ENCODE peak calls at places on chromosomes 11 and 22, in seven cellular contexts. One of them, this sample, is unnamed.

GRCh38 chr22:42752230-42752746 is 31.6 kb upstream of the A4GALT start:
- DNase-seq in H7: no peak
- DNase-seq in heart left ventricle: no peak
- DNase-seq in uterus: no peak
- DNase-seq in bronchial epithelial cell: no peak
- DNase-seq in effector memory CD4-positive, alpha-beta T cell: no peak
- DNase-seq in transverse colon: no peak
- DNase-seq in this sample: peak; percentile 2

GRCh38 chr22:17781319-17782031 is 7.2 kb upstream of the BID start:
- DNase-seq in H7: no peak
- DNase-seq in heart left ventricle: peak; percentile 65
- DNase-seq in uterus: no peak
- DNase-seq in bronchial epithelial cell: peak; percentile 92
- DNase-seq in effector memory CD4-positive, alpha-beta T cell: peak; percentile 51
- DNase-seq in transverse colon: no peak
- DNase-seq in this sample: no peak

GRCh38 chr22:35333220-35333619 is 33.5 kb downstream of the TOM1 start:
- DNase-seq in H7: no peak
- DNase-seq in heart left ventricle: peak; percentile 15
- DNase-seq in uterus: no peak
- DNase-seq in bronchial epithelial cell: no peak
- DNase-seq in effector memory CD4-positive, alpha-beta T cell: no peak
- DNase-seq in transverse colon: no peak
- DNase-seq in this sample: no peak

GRCh38 chr22:36797988-36798670 is 18.7 kb downstream of the PVALB start:
- DNase-seq in H7: peak; percentile 61
- DNase-seq in heart left ventricle: no peak
- DNase-seq in uterus: no peak
- DNase-seq in bronchial epithelial cell: no peak
- DNase-seq in effector memory CD4-positive, alpha-beta T cell: no peak
- DNase-seq in transverse colon: no peak
- DNase-seq in this sample: peak; percentile 89

GRCh38 chr11:64239662-64240466 is 1.0 kb upstream of the FKBP2 start:
- DNase-seq in H7: no peak
- DNase-seq in heart left ventricle: no peak
- DNase-seq in uterus: no peak
- DNase-seq in bronchial epithelial cell: no peak
- DNase-seq in effector memory CD4-positive, alpha-beta T cell: no peak
- DNase-seq in transverse colon: no peak
- DNase-seq in this sample: no peak

GRCh38 chr22:42313804-42314581 is 43.5 kb upstream of the TCF20 start:
- DNase-seq in H7: peak; percentile 93
- DNase-seq in heart left ventricle: no peak
- DNase-seq in uterus: no peak
- DNase-seq in bronchial epithelial cell: peak; percentile 81
- DNase-seq in effector memory CD4-positive, alpha-beta T cell: no peak
- DNase-seq in transverse colon: peak; percentile 87
- DNase-seq in this sample: peak; percentile 91

GRCh38 chr22:26585104-26585790 is 4.7 kb downstream of the TPST2 start:
- DNase-seq in H7: no peak
- DNase-seq in heart left ventricle: peak; percentile 85
- DNase-seq in uterus: peak; percentile 32
- DNase-seq in bronchial epithelial cell: peak; percentile 56
- DNase-seq in effector memory CD4-positive, alpha-beta T cell: no peak
- DNase-seq in transverse colon: no peak
- DNase-seq in this sample: no peak

GRCh38 chr11:26187639-26188038 is 144.3 kb upstream of the ANO3 start:
- DNase-seq in H7: no peak
- DNase-seq in heart left ventricle: no peak
- DNase-seq in uterus: no peak
- DNase-seq in bronchial epithelial cell: peak; percentile 94
- DNase-seq in effector memory CD4-positive, alpha-beta T cell: no peak
- DNase-seq in transverse colon: no peak
- DNase-seq in this sample: no peak

GRCh38 chr11:37929100-37929649 is 1331.1 kb upstream of the RAG2 start:
- DNase-seq in H7: no peak
- DNase-seq in heart left ventricle: no peak
- DNase-seq in uterus: no peak
- DNase-seq in bronchial epithelial cell: no peak
- DNase-seq in effector memory CD4-positive, alpha-beta T cell: no peak
- DNase-seq in transverse colon: no peak
- DNase-seq in this sample: no peak

GRCh38 chr11:134997652-134998320 is 585.7 kb upstream of the B3GAT1 start:
- DNase-seq in H7: no peak
- DNase-seq in heart left ventricle: no peak
- DNase-seq in uterus: no peak
- DNase-seq in bronchial epithelial cell: no peak
- DNase-seq in effector memory CD4-positive, alpha-beta T cell: no peak
- DNase-seq in transverse colon: no peak
- DNase-seq in this sample: no peak

GRCh38 chr11:80083561-80083960 is 642.7 kb upstream of the TENM4 start:
- DNase-seq in H7: no peak
- DNase-seq in heart left ventricle: no peak
- DNase-seq in uterus: no peak
- DNase-seq in bronchial epithelial cell: peak; percentile 87
- DNase-seq in effector memory CD4-positive, alpha-beta T cell: no peak
- DNase-seq in transverse colon: peak; percentile 7
- DNase-seq in this sample: no peak

GRCh38 chr11:57482782-57483569 is 22.6 kb downstream of the RTN4RL2 start:
- DNase-seq in H7: peak; percentile 96
- DNase-seq in heart left ventricle: no peak
- DNase-seq in uterus: no peak
- DNase-seq in bronchial epithelial cell: no peak
- DNase-seq in effector memory CD4-positive, alpha-beta T cell: no peak
- DNase-seq in transverse colon: peak; percentile 35
- DNase-seq in this sample: peak; percentile 83

GRCh38 chr22:46673205-46673604 is 53.0 kb downstream of the GRAMD4 start:
- DNase-seq in H7: no peak
- DNase-seq in heart left ventricle: no peak
- DNase-seq in uterus: no peak
- DNase-seq in bronchial epithelial cell: no peak
- DNase-seq in effector memory CD4-positive, alpha-beta T cell: no peak
- DNase-seq in transverse colon: no peak
- DNase-seq in this sample: no peak

GRCh38 chr11:121613724-121614123 is 161.0 kb upstream of the SORL1-AS1 start:
- DNase-seq in H7: no peak
- DNase-seq in heart left ventricle: no peak
- DNase-seq in uterus: no peak
- DNase-seq in bronchial epithelial cell: no peak
- DNase-seq in effector memory CD4-positive, alpha-beta T cell: no peak
- DNase-seq in transverse colon: no peak
- DNase-seq in this sample: no peak

GRCh38 chr11:123509737-123510578 is 79.9 kb downstream of the GRAMD1B start:
- DNase-seq in H7: peak; percentile 81
- DNase-seq in heart left ventricle: no peak
- DNase-seq in uterus: no peak
- DNase-seq in bronchial epithelial cell: peak; percentile 59
- DNase-seq in effector memory CD4-positive, alpha-beta T cell: no peak
- DNase-seq in transverse colon: no peak
- DNase-seq in this sample: peak; percentile 85

GRCh38 chr22:22046370-22046769 is 63.8 kb upstream of the TOP3B start:
- DNase-seq in H7: no peak
- DNase-seq in heart left ventricle: no peak
- DNase-seq in uterus: no peak
- DNase-seq in bronchial epithelial cell: no peak
- DNase-seq in effector memory CD4-positive, alpha-beta T cell: no peak
- DNase-seq in transverse colon: no peak
- DNase-seq in this sample: no peak

GRCh38 chr11:72395993-72396392 is 38.3 kb downstream of the CLPB start:
- DNase-seq in H7: no peak
- DNase-seq in heart left ventricle: no peak
- DNase-seq in uterus: no peak
- DNase-seq in bronchial epithelial cell: no peak
- DNase-seq in effector memory CD4-positive, alpha-beta T cell: no peak
- DNase-seq in transverse colon: no peak
- DNase-seq in this sample: no peak

GRCh38 chr11:11977206-11977938 is 31.1 kb downstream of the DKK3 start:
- DNase-seq in H7: peak; percentile 51
- DNase-seq in heart left ventricle: peak; percentile 80
- DNase-seq in uterus: peak; percentile 87
- DNase-seq in bronchial epithelial cell: peak; percentile 86
- DNase-seq in effector memory CD4-positive, alpha-beta T cell: no peak
- DNase-seq in transverse colon: peak; percentile 63
- DNase-seq in this sample: no peak

DNA sequence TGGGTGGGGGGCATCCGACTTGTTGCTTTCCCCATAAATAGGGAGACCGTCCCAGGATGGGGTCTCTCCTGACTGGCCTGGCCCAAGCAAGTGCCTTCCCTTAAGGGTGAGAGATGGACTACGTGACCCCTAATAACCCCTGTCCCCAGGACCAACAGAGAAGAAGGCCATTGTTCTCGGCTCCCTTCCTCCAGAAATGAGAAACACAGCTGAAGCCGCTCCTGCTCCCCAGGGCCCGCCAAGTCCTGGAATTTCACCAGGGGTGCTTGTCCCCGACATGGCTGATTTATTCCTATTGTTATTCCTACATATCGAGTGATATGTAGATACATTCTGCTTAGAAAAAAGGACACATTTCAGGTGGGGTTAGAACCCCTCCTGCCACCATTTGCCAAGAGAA is 100.8 kb downstream of the TP53I11 start:
- DNase-seq in H7: no peak
- DNase-seq in heart left ventricle: no peak
- DNase-seq in uterus: no peak
- DNase-seq in bronchial epithelial cell: no peak
- DNase-seq in effector memory CD4-positive, alpha-beta T cell: no peak
- DNase-seq in transverse colon: no peak
- DNase-seq in this sample: no peak
- H3K27me3 ChIP-seq in H7: no peaks in the 10 kb centered on the region
- H3K27me3 ChIP-seq in heart left ventricle: no peaks in the 10 kb centered on the region
- H3K27me3 ChIP-seq in uterus: no peaks in the 10 kb centered on the region
- H3K27me3 ChIP-seq in bronchial epithelial cell: peaks cover 11% of the 10 kb centered on the region
- H3K27me3 ChIP-seq in effector memory CD4-positive, alpha-beta T cell: no peaks in the 10 kb centered on the region
- H3K27me3 ChIP-seq in transverse colon: no peaks in the 10 kb centered on the region
- H3K27me3 ChIP-seq in this sample: no peaks in the 10 kb centered on the region

DNA sequence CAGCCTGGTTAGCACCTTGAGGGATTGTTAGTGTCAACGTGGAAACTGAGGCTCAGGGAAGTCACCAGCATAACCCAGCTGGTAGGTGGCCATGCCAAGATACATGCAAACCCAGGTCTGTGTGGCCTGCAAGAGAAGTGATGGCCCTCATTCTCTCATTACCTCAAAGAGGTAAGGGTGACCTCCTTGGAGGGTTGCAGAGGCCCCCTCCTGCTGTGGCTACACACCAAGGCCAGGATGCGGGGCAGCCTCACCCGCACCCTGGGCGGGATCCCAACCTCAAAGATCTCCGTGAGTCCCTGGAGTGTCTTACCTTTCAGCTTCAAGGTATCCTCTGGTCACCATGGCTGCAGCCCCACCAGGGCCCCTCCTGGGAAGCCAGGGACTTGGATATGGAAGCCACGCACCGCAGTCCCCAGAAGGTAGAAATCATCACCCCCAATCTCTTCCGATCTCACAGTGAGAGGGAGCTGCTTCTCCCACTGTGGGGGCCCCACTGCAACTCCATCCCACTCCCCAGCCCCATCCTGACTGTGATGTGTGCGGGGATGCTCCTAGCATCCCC is 95.4 kb downstream of the MORC2 start:
- DNase-seq in H7: peak; percentile 35
- DNase-seq in heart left ventricle: no peak
- DNase-seq in uterus: no peak
- DNase-seq in bronchial epithelial cell: no peak
- DNase-seq in effector memory CD4-positive, alpha-beta T cell: no peak
- DNase-seq in transverse colon: peak; percentile 1
- DNase-seq in this sample: no peak
- H3K27me3 ChIP-seq in H7: no peaks in the 10 kb centered on the region
- H3K27me3 ChIP-seq in heart left ventricle: no peaks in the 10 kb centered on the region
- H3K27me3 ChIP-seq in uterus: no peaks in the 10 kb centered on the region
- H3K27me3 ChIP-seq in bronchial epithelial cell: no peaks in the 10 kb centered on the region
- H3K27me3 ChIP-seq in effector memory CD4-positive, alpha-beta T cell: no peaks in the 10 kb centered on the region
- H3K27me3 ChIP-seq in transverse colon: no peaks in the 10 kb centered on the region
- H3K27me3 ChIP-seq in this sample: no peaks in the 10 kb centered on the region

GRCh38 chr11:131656839-131657211 is 286.4 kb downstream of the NTM start:
- DNase-seq in H7: peak; percentile 69
- DNase-seq in heart left ventricle: no peak
- DNase-seq in uterus: no peak
- DNase-seq in bronchial epithelial cell: no peak
- DNase-seq in effector memory CD4-positive, alpha-beta T cell: no peak
- DNase-seq in transverse colon: no peak
- DNase-seq in this sample: peak; percentile 41
- H3K27me3 ChIP-seq in H7: no peaks in the 10 kb centered on the region
- H3K27me3 ChIP-seq in heart left ventricle: no peaks in the 10 kb centered on the region
- H3K27me3 ChIP-seq in uterus: no peaks in the 10 kb centered on the region
- H3K27me3 ChIP-seq in bronchial epithelial cell: no peaks in the 10 kb centered on the region
- H3K27me3 ChIP-seq in effector memory CD4-positive, alpha-beta T cell: no peaks in the 10 kb centered on the region
- H3K27me3 ChIP-seq in transverse colon: no peaks in the 10 kb centered on the region
- H3K27me3 ChIP-seq in this sample: no peaks in the 10 kb centered on the region

GRCh38 chr11:2217211-2218081 is 45.8 kb upstream of the TH start:
- DNase-seq in H7: peak; percentile 48
- DNase-seq in heart left ventricle: peak; percentile 62
- DNase-seq in uterus: no peak
- DNase-seq in bronchial epithelial cell: no peak
- DNase-seq in effector memory CD4-positive, alpha-beta T cell: no peak
- DNase-seq in transverse colon: no peak
- DNase-seq in this sample: no peak

GRCh38 chr11:2218234-2218633 is 46.6 kb upstream of the TH start:
- DNase-seq in H7: no peak
- DNase-seq in heart left ventricle: no peak
- DNase-seq in uterus: no peak
- DNase-seq in bronchial epithelial cell: no peak
- DNase-seq in effector memory CD4-positive, alpha-beta T cell: no peak
- DNase-seq in transverse colon: no peak
- DNase-seq in this sample: no peak

GRCh38 chr11:2221024-2221423 is 49.4 kb downstream of the ASCL2 start:
- DNase-seq in H7: no peak
- DNase-seq in heart left ventricle: no peak
- DNase-seq in uterus: no peak
- DNase-seq in bronchial epithelial cell: no peak
- DNase-seq in effector memory CD4-positive, alpha-beta T cell: no peak
- DNase-seq in transverse colon: no peak
- DNase-seq in this sample: no peak

GRCh38 chr11:2220173-2220771 is 48.7 kb upstream of the TH start:
- DNase-seq in H7: no peak
- DNase-seq in heart left ventricle: no peak
- DNase-seq in uterus: no peak
- DNase-seq in bronchial epithelial cell: no peak
- DNase-seq in effector memory CD4-positive, alpha-beta T cell: no peak
- DNase-seq in transverse colon: no peak
- DNase-seq in this sample: no peak

DNA sequence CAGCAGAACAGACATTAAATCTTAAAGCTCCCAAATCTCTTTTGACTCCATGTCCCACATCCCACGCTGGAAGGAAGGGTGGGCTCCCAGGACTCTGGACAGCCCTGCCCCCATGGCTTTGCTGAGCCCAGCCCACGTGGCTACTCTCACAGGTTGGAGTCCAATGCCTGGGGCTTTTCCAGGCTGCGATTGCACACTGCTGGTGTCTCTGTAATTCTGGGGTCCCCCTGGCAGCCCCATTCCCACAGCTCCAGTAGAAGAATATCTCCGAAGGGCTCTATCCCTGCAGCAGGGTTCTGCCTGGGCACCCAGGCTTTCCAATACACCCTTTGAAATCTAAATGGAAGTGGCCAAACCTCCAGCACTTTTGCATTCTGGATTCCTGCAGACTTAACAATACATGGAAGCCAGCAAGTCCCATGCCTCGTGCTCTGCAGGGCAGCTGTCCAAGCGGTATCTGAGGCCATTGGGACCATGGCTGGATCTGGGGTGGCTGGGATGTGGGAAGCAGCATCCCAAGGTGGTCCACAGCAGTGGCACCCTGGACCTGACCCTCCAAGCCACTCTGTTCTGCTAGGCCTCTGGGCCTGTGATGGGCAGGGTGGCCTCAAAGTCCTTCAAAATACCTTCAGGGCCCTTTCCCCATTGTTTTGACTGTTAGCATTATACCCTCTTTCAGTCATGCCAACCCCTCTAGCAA is 47.9 kb upstream of the TH start:
- DNase-seq in H7: no peak
- DNase-seq in heart left ventricle: no peak
- DNase-seq in uterus: no peak
- DNase-seq in bronchial epithelial cell: no peak
- DNase-seq in effector memory CD4-positive, alpha-beta T cell: no peak
- DNase-seq in transverse colon: no peak
- DNase-seq in this sample: no peak
- H3K27me3 ChIP-seq in H7: peaks cover 8% of the 10 kb centered on the region
- H3K27me3 ChIP-seq in heart left ventricle: no peaks in the 10 kb centered on the region
- H3K27me3 ChIP-seq in uterus: no peaks in the 10 kb centered on the region
- H3K27me3 ChIP-seq in bronchial epithelial cell: peaks cover 6% of the 10 kb centered on the region
- H3K27me3 ChIP-seq in effector memory CD4-positive, alpha-beta T cell: no peaks in the 10 kb centered on the region
- H3K27me3 ChIP-seq in transverse colon: no peaks in the 10 kb centered on the region
- H3K27me3 ChIP-seq in this sample: peaks cover 4% of the 10 kb centered on the region

This sample was measured in neural progenitor cell.